ENCODE peak calls at places on chromosomes 6 and 20, in five cellular contexts. U, J, X, I and H are unnamed samples.

GRCh38 chr6:43276180-43277082 is 21.6 kb upstream of the SLC22A7 start:
- DNase-seq in U (no peak), J (no peak), X (no peak), I (no peak), H (no peak)

GRCh38 chr6:13355043-13355945 is 27.0 kb upstream of the TBC1D7 start:
- DNase-seq in U (no peak), J (no peak), X (peak; percentile 96), I (no peak), H (peak; percentile 96)

GRCh38 chr20:62732766-62733165 is 24.1 kb downstream of the NTSR1 start:
- DNase-seq in U (no peak), J (no peak), X (no peak), I (no peak), H (no peak)

GRCh38 chr20:49880177-49880576 is 35.2 kb downstream of the SPATA2 start:
- DNase-seq in U (no peak), J (no peak), X (peak; percentile 24), I (no peak), H (no peak)

GRCh38 chr20:6882911-6883310 is 115.4 kb downstream of the BMP2 start:
- DNase-seq in U (no peak), J (no peak), X (no peak), I (no peak), H (peak; percentile 49)

GRCh38 chr6:168370310-168370991 is 50.9 kb upstream of the DACT2 start:
- DNase-seq in U (peak; percentile 53), J (peak; percentile 77), X (peak; percentile 50), I (peak; percentile 78), H (peak; percentile 5)

GRCh38 chr20:62785381-62785780 is 10.9 kb upstream of the MRGBP start:
- DNase-seq in U (no peak), J (no peak), X (no peak), I (no peak), H (no peak)

GRCh38 chr6:170124836-170125235 is 166.0 kb downstream of the DLL1 start:
- DNase-seq in U (peak; percentile 28), J (no peak), X (no peak), I (peak; percentile 51), H (no peak)

GRCh38 chr6:24723270-24723669 is 4.3 kb upstream of the C6orf62 start:
- DNase-seq in U (no peak), J (no peak), X (no peak), I (no peak), H (no peak)

GRCh38 chr20:23915844-23916243 is 36.3 kb upstream of the CST5 start:
- DNase-seq in U (no peak), J (no peak), X (no peak), I (no peak), H (no peak)

GRCh38 chr6:134400941-134401340 is 83.0 kb upstream of the SGK1 start:
- DNase-seq in U (no peak), J (no peak), X (no peak), I (no peak), H (no peak)

GRCh38 chr20:45419188-45420091 is 3.5 kb downstream of the PIGT start:
- DNase-seq in U (peak; percentile 48), J (peak; percentile 61), X (peak; percentile 99), I (no peak), H (peak; percentile 43)

GRCh38 chr6:112187736-112188135 is 66.6 kb downstream of the LAMA4 start:
- DNase-seq in U (no peak), J (no peak), X (no peak), I (no peak), H (no peak)

GRCh38 chr6:37083243-37084138 is 78.0 kb downstream of the FGD2 start:
- DNase-seq in U (peak; percentile 89), J (peak; percentile 82), X (peak; percentile 99), I (peak; percentile 86), H (peak; percentile 98)

GRCh38 chr20:47789081-47789998 is 4.1 kb upstream of the SULF2 start:
- DNase-seq in U (no peak), J (no peak), X (no peak), I (no peak), H (peak; percentile 83)

GRCh38 chr6:170295519-170296422 is 4.9 kb upstream of the DLL1 start:
- DNase-seq in U (no peak), J (no peak), X (no peak), I (peak; percentile 85), H (no peak)

GRCh38 chr6:147117580-147117979 is 86.6 kb upstream of the STXBP5 start:
- DNase-seq in U (no peak), J (no peak), X (peak; percentile 41), I (no peak), H (peak; percentile 51)

GRCh38 chr6:12363651-12364381 is 73.7 kb downstream of the EDN1 start:
- DNase-seq in U (peak; percentile 45), J (no peak), X (no peak), I (peak; percentile 78), H (no peak)

GRCh38 chr20:33539129-33539528 is 49.2 kb downstream of the CBFA2T2 start:
- DNase-seq in U (no peak), J (no peak), X (peak; percentile 41), I (no peak), H (peak; percentile 77)

GRCh38 chr6:55069132-55069781 is 105.1 kb upstream of the HCRTR2 start:
- DNase-seq in U (no peak), J (no peak), X (peak; percentile 72), I (no peak), H (peak; percentile 55)

GRCh38 chr6:1987640-1988039 is 257.8 kb downstream of the GMDS start:
- DNase-seq in U (no peak), J (no peak), X (peak; percentile 59), I (no peak), H (peak; percentile 13)

GRCh38 chr6:16659471-16660156 is 101.6 kb downstream of the ATXN1 start:
- DNase-seq in U (no peak), J (no peak), X (peak; percentile 53), I (no peak), H (peak; percentile 54)

GRCh38 chr6:153568601-153569000 is 437.5 kb upstream of the RGS17 start:
- DNase-seq in U (no peak), J (no peak), X (peak; percentile 72), I (no peak), H (peak; percentile 18)

GRCh38 chr6:130105996-130106704 is 87.8 kb downstream of the L3MBTL3 start:
- DNase-seq in U (no peak), J (no peak), X (no peak), I (no peak), H (no peak)

GRCh38 chr6:117477988-117478852 is 4.3 kb upstream of the DCBLD1 start:
- DNase-seq in U (no peak), J (no peak), X (peak; percentile 45), I (no peak), H (no peak)

DNA sequence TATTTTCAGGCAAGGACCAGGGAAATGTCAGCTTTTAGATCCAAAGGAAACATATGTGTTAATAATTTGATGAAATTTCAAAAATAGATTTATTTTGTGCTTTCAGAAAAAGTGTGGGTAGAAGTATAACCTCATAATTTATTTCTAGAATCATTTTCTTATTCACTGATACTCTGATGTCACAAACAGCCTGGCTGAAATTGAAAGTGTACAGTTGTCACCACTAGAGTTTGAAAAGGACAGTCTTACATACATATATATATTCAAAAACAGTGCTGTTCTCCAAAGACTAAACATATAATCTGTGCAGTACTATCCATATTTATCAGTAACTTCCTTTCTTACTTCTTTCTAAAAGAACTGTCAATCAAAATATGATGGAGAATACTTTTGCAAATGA is 254.4 kb upstream of the KCNQ5 start:
- DNase-seq in U (no peak), J (no peak), X (no peak), I (no peak), H (no peak)
- H3K4me3 ChIP-seq in U (no peak overlapping the region), J (no peak overlapping the region), X (no peak overlapping the region), I (no peak overlapping the region), H (no peak overlapping the region)

GRCh38 chr20:43916875-43917371 is 2.3 kb downstream of the TOX2 start:
- DNase-seq in U (no peak), J (no peak), X (peak; percentile 24), I (no peak), H (no peak)
- H3K4me3 ChIP-seq in U (peak overlapping the region; percentile 66), J (peak overlapping the region; percentile 64), X (peak overlapping the region; percentile 65), I (no peak overlapping the region), H (peak overlapping the region; percentile 82)

GRCh38 chr6:157954150-157955117 is 27.2 kb upstream of the SYNJ2 start:
- DNase-seq in U (no peak), J (no peak), X (peak; percentile 65), I (no peak), H (peak; percentile 70)
- H3K4me3 ChIP-seq in U (peak overlapping the region; percentile 17), J (peak overlapping the region; percentile 54), X (peak overlapping the region; percentile 21), I (no peak overlapping the region), H (peak overlapping the region; percentile 29)

GRCh38 chr20:31862157-31862470 is 8.2 kb downstream of the DUSP15 start:
- DNase-seq in U (no peak), J (no peak), X (no peak), I (no peak), H (no peak)

GRCh38 chr20:31861346-31862156 is 8.8 kb downstream of the DUSP15 start:
- DNase-seq in U (peak; percentile 38), J (peak; percentile 59), X (peak; percentile 64), I (peak; percentile 91), H (peak; percentile 55)

GRCh38 chr20:31859998-31860380 is 10.3 kb downstream of the DUSP15 start:
- DNase-seq in U (no peak), J (no peak), X (no peak), I (peak; percentile 32), H (no peak)

GRCh38 chr20:31859266-31859997 is 10.9 kb downstream of the DUSP15 start:
- DNase-seq in U (no peak), J (no peak), X (no peak), I (peak; percentile 20), H (no peak)

GRCh38 chr20:31860431-31861345 is 9.6 kb downstream of the DUSP15 start:
- DNase-seq in U (no peak), J (no peak), X (peak; percentile 27), I (peak; percentile 59), H (peak; percentile 32)
- H3K4me3 ChIP-seq in U (peak overlapping the region; percentile 73), J (peak overlapping the region; percentile 72), X (peak overlapping the region; percentile 44), I (peak overlapping the region; percentile 38), H (peak overlapping the region; percentile 62)

GRCh38 chr20:833121-833449 is 430 bp upstream of the FAM110A start:
- DNase-seq in U (no peak), J (no peak), X (no peak), I (no peak), H (no peak)

GRCh38 chr20:835220-836045 is 1.9 kb downstream of the FAM110A start:
- DNase-seq in U (no peak), J (peak; percentile 78), X (no peak), I (peak; percentile 86), H (no peak)

GRCh38 chr20:831956-832355 is 1.6 kb upstream of the FAM110A start:
- DNase-seq in U (no peak), J (no peak), X (no peak), I (peak; percentile 41), H (no peak)

GRCh38 chr20:834151-834747 is 734 bp downstream of the FAM110A start:
- DNase-seq in U (no peak), J (no peak), X (no peak), I (no peak), H (no peak)

DNA sequence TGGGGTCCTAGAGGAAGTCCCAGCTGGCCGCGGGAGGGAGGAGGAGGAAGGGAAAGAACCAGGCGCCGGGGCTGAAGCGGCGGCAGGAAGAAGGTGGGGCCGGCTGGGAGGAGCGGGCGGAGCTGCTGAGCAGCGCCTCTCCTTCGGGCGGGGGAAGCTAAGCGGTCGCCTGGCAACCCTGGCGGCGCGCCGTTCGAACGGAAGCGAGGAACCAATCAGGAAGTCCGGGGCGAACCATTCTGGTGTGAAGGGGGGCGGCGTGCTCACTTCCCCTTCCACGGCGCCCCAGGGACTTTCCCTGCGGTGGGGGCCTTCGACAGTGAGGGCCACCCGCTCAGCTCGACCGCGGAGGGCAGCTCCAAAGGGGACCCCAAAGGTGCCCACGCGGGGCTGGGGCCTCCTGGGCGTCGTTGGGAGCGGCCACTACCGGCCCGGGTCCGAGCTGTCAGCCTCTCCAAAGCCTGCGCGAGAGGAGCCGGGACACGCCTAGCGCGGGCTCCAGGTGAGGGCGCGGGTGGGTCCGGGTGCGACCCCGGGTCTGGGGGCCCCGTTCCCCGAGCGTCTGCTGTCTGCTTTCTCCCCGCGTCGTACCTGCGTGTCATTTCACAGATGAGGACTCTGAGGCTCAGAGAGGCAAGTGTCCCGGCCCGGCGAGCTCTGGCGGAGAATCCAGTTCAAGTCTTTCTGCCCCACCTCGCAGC is at the start of gene FAM110A:
- DNase-seq in U (peak; percentile 98), J (peak; percentile 98), X (peak; percentile 95), I (peak; percentile 99), H (peak; percentile 94)
- H3K4me3 ChIP-seq in U (peak within 1 kb of the TSS; percentile 88), J (peak within 1 kb of the TSS; percentile 86), X (peak within 1 kb of the TSS; percentile 84), I (peak within 1 kb of the TSS; percentile 78), H (peak within 1 kb of the TSS; percentile 91)